ENCODE peak calls at places on chromosome 21, in five cellular contexts. S is K562, B is astrocyte of the spinal cord, E is sigmoid colon, F is GM23338. Z is an unnamed sample.

GRCh38 chr21:37257967-37258877 is 8.9 kb downstream of the VPS26C start:
- DNase-seq in E (peak), F (peak), B (peak), S (no peak), Z (no peak)

GRCh38 chr21:37509802-37510393 is 143.3 kb downstream of the DYRK1A start:
- DNase-seq in E (no peak), F (no peak), B (peak), S (peak), Z (no peak)

GRCh38 chr21:28333455-28334108 is 659.1 kb downstream of the LTN1 start:
- DNase-seq in S (no peak), E (no peak), F (no peak), B (no peak), Z (peak)

GRCh38 chr21:17976139-17976538 is 157.0 kb upstream of the C21orf91 start:
- DNase-seq in F (no peak), B (no peak), E (no peak), S (no peak), Z (no peak)

GRCh38 chr21:46219591-46220239 is 8.9 kb downstream of the LSS start:
- DNase-seq in B (no peak), F (no peak), E (peak), S (no peak), Z (no peak)

GRCh38 chr21:21003701-21004100 is 5.5 kb downstream of the NCAM2 start:
- DNase-seq in S (peak), E (no peak), F (peak), B (peak), Z (no peak)

GRCh38 chr21:45333583-45334121 is 46.0 kb upstream of the POFUT2 start:
- DNase-seq in B (peak), F (no peak), E (peak), S (no peak), Z (no peak)

GRCh38 chr21:38984982-38985422 is 179.3 kb downstream of the ETS2 start:
- DNase-seq in F (no peak), B (peak), E (no peak), S (no peak), Z (peak)

GRCh38 chr21:43766734-43767497 is 9.2 kb downstream of the CSTB start:
- DNase-seq in B (no peak), E (no peak), S (no peak), F (no peak), Z (no peak)

GRCh38 chr21:45408811-45409261 is 3.9 kb downstream of the COL18A1 start:
- DNase-seq in B (no peak), E (peak), F (no peak), S (no peak), Z (no peak)

GRCh38 chr21:45630876-45631275 is 12.6 kb upstream of the PCBP3 start:
- DNase-seq in F (no peak), E (no peak), S (no peak), B (no peak), Z (no peak)

GRCh38 chr21:35619184-35619583 is 441.1 kb downstream of the SETD4 start:
- DNase-seq in B (peak), S (peak), F (no peak), E (no peak), Z (peak)

GRCh38 chr21:35616090-35616489 is 444.2 kb downstream of the SETD4 start:
- DNase-seq in F (no peak), B (peak), S (no peak), E (no peak), Z (no peak)

GRCh38 chr21:43321111-43321510 is 105.8 kb downstream of the SIK1 start:
- DNase-seq in B (no peak), E (no peak), S (no peak), F (no peak), Z (no peak)

GRCh38 chr21:44694776-44695175 is 2.2 kb upstream of the KRTAP10-12 start:
- DNase-seq in F (no peak), E (no peak), S (no peak), B (no peak), Z (no peak)

GRCh38 chr21:15311510-15311909 is 246.7 kb upstream of the NRIP1 start:
- DNase-seq in B (no peak), S (no peak), E (no peak), F (no peak), Z (no peak)

GRCh38 chr21:37396855-37397254 is 30.3 kb downstream of the DYRK1A start:
- DNase-seq in B (no peak), F (no peak), E (no peak), S (no peak), Z (no peak)

GRCh38 chr21:45441431-45442255 is 36.7 kb downstream of the COL18A1 start:
- DNase-seq in E (no peak), F (no peak), S (no peak), B (no peak), Z (no peak)

GRCh38 chr21:17512245-17513213 is at the start of gene CXADR:
- DNase-seq in F (peak), S (peak), E (no peak), B (peak), Z (no peak)

GRCh38 chr21:38244885-38245869 is 11.6 kb upstream of the KCNJ15 start:
- DNase-seq in F (no peak), B (peak), E (no peak), S (no peak), Z (peak)

GRCh38 chr21:46311568-46311967 is 12.1 kb downstream of the C21orf58 start:
- DNase-seq in S (no peak), F (no peak), E (no peak), B (no peak), Z (no peak)

GRCh38 chr21:35508389-35508888 is 459.3 kb upstream of the RUNX1 start:
- DNase-seq in B (peak), F (peak), E (peak), S (peak), Z (peak)

GRCh38 chr21:35113064-35113463 is 64.0 kb upstream of the RUNX1 start:
- DNase-seq in B (no peak), E (no peak), F (no peak), S (peak), Z (no peak)

GRCh38 chr21:35342440-35342839 is 293.3 kb upstream of the RUNX1 start:
- DNase-seq in F (no peak), S (peak), E (no peak), B (no peak), Z (no peak)

GRCh38 chr21:39664586-39664985 is 51.8 kb downstream of the B3GALT5 start:
- DNase-seq in E (no peak), B (no peak), F (no peak), S (no peak), Z (no peak)

GRCh38 chr21:35231115-35231514 is 182.0 kb upstream of the RUNX1 start:
- DNase-seq in B (no peak), E (no peak), F (no peak), S (no peak), Z (no peak)

GRCh38 chr21:35265170-35265877 is 216.2 kb upstream of the RUNX1 start:
- DNase-seq in S (peak), B (peak), E (no peak), F (no peak), Z (no peak)

GRCh38 chr21:36246080-36246631 is 73.8 kb upstream of the MORC3 start:
- DNase-seq in B (no peak), E (no peak), F (no peak), S (no peak), Z (no peak)

GRCh38 chr21:38272215-38272614 is 15.4 kb downstream of the KCNJ15 start:
- DNase-seq in S (no peak), F (peak), E (no peak), B (no peak), Z (no peak)

GRCh38 chr21:45169001-45169400 is 94.6 kb downstream of the ADARB1 start:
- DNase-seq in S (no peak), E (peak), B (no peak), F (no peak), Z (no peak)

GRCh38 chr21:45049725-45050359 is 24.5 kb upstream of the ADARB1 start:
- DNase-seq in F (no peak), B (no peak), S (no peak), E (no peak), Z (no peak)

GRCh38 chr21:16863541-16863940 is 649.3 kb upstream of the CXADR start:
- DNase-seq in S (no peak), F (no peak), B (no peak), E (no peak), Z (peak)

GRCh38 chr21:46436586-46436985 is 22.1 kb upstream of the DIP2A start:
- DNase-seq in F (no peak), S (no peak), B (no peak), E (no peak), Z (no peak)

GRCh38 chr21:45542667-45543370 is 579 bp upstream of the SLC19A1 start:
- DNase-seq in F (peak), B (no peak), S (no peak), E (peak), Z (no peak)

GRCh38 chr21:33881689-33882440 is 33.7 kb downstream of the ATP5PO start:
- DNase-seq in S (no peak), B (peak), F (no peak), E (peak), Z (no peak)

GRCh38 chr21:33885158-33885514 is 30.5 kb downstream of the ATP5PO start:
- DNase-seq in E (no peak), F (no peak), S (no peak), B (no peak), Z (no peak)

GRCh38 chr21:33880626-33881025 is 35.0 kb downstream of the ATP5PO start:
- DNase-seq in E (peak), B (no peak), S (no peak), F (no peak), Z (no peak)

GRCh38 chr21:33886316-33886715 is 29.3 kb downstream of the ATP5PO start:
- DNase-seq in E (peak), F (no peak), S (no peak), B (no peak), Z (no peak)

GRCh38 chr21:33884361-33885157 is 31.0 kb downstream of the ATP5PO start:
- DNase-seq in S (no peak), E (peak), F (no peak), B (peak), Z (no peak)
- H3K4me3 ChIP-seq in S (no peak), E (no peak), F (no peak), B (no peak), Z (no peak)

GRCh38 chr21:14206222-14206621 is 4.5 kb downstream of the LIPI start:
- DNase-seq in E (no peak), B (no peak), F (no peak), S (no peak), Z (no peak)
- H3K4me3 ChIP-seq in E (no peak), B (no peak), F (no peak), S (no peak), Z (no peak)

GRCh38 chr21:40841524-40842196 is 5.3 kb downstream of the DSCAM start:
- DNase-seq in E (no peak), S (peak), F (peak), B (peak), Z (no peak)
- H3K4me3 ChIP-seq in E (peak), S (no peak), F (peak), B (peak), Z (peak)

DNA sequence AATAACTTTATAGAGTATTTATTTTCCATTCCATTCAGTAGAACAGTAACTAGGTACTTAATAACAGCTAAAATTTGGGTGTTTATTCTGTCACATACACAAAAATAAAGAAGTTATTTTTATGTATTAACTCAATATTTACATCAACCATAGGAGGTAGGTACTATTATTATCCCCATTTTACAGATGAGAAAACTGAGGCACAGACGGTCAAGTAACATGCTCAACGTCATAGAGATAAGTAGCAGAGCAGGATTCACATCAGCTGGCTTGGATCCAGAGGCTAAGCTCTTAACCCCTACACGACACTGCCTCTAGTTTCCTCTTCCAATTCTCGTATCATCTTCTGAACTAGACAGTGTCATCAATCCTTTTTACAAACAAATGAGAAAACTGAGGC is 9.3 kb downstream of the ZBTB21 start:
- DNase-seq in B (no peak), F (no peak), S (no peak), E (no peak), Z (no peak)
- H3K4me3 ChIP-seq in B (no peak), F (no peak), S (no peak), E (no peak), Z (no peak)

DNA sequence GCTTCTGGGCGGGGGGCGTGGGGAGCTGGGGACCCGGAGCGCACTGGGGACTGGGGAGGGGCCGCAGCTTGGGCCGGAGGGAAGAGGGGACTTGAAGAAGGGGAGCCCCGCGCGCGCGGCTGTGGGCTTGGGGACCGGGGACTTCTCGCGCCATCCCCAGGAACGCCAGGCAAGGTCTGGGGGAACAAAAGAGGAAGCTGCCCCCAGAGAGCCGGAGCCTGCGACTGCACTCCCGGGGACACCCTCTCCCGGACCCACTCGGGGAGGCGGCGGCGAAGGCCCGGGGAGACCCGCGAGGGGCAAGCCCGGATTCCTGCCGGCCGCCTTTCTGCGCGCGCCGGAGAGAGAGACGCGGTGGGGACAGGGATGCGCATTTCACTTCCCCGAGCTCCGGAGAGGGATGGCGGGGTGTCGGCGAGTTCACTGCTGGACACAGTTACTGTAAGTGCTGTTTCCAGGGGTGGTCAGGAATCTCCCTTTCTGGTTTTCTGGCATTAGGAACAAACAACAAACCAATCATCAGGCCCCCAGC is 732 bp downstream of the ABCG1 start:
- DNase-seq in E (peak), S (no peak), B (no peak), F (peak), Z (no peak)
- H3K4me3 ChIP-seq in E (peak), S (no peak), B (peak), F (peak), Z (peak)

GRCh38 chr21:25243809-25244208 is 363.5 kb downstream of the MRPL39 start:
- DNase-seq in E (no peak), F (no peak), S (no peak), B (no peak), Z (no peak)

GRCh38 chr21:25234857-25235801 is 372.2 kb downstream of the MRPL39 start:
- DNase-seq in E (no peak), S (no peak), F (no peak), B (no peak), Z (no peak)

GRCh38 chr21:25244735-25245134 is 362.5 kb downstream of the MRPL39 start:
- DNase-seq in S (no peak), B (no peak), F (no peak), E (no peak), Z (no peak)

DNA sequence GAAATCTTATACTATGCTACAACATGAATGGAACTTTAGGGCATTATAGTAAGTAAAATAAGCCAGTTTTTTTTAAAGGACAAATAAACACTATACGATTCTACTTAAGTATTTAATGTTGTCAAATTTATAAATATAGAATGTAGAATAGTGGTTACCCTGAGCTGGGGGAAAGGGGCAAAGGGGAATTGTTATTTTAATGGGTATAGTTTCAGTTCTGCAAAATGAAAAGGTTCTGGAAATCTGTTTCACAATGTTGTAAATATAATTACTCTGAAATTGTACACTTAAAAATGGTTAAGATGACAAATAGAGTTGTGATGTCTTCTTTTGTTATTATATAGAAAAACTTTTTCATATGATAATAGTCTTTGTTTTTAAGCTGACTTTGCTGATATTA is 366.3 kb downstream of the MRPL39 start:
- DNase-seq in F (no peak), E (no peak), S (no peak), B (no peak), Z (no peak)
- H3K4me3 ChIP-seq in F (no peak), E (no peak), S (no peak), B (no peak), Z (no peak)